ENCODE peak calls at places on chromosomes 2 and 18, in nine cellular contexts. Z, G, N, Y, O, R, L, H and D are unnamed samples.

GRCh38 chr2:88055049-88055435 is 541 bp downstream of the KRCC1 start:
- DNase-seq in Z (peak), G (peak), N (no peak), Y (no peak), O (peak), R (no peak), L (no peak), H (no peak), D (no peak)

GRCh38 chr2:216632952-216633615 is at the start of gene IGFBP2:
- DNase-seq in Z (peak), G (no peak), N (peak), Y (peak), O (no peak), R (no peak), L (no peak), H (no peak), D (no peak)

GRCh38 chr2:204673877-204674276 is 128.6 kb downstream of the PARD3B start:
- DNase-seq in Z (no peak), G (no peak), N (no peak), Y (no peak), O (no peak), R (peak), L (no peak), H (no peak), D (no peak)

GRCh38 chr2:109030870-109031480 is 42.0 kb upstream of the EDAR start:
- DNase-seq in Z (no peak), G (no peak), N (no peak), Y (no peak), O (no peak), R (no peak), L (no peak), H (no peak), D (no peak)

GRCh38 chr2:14567561-14567960 is 65.0 kb upstream of the LRATD1 start:
- DNase-seq in Z (no peak), G (no peak), N (no peak), Y (no peak), O (no peak), R (peak), L (no peak), H (no peak), D (no peak)

GRCh38 chr2:206260427-206261012 is 13.9 kb upstream of the ZDBF2 start:
- DNase-seq in Z (peak), G (peak), N (no peak), Y (no peak), O (no peak), R (peak), L (no peak), H (no peak), D (no peak)

GRCh38 chr18:31274915-31275314 is 43.0 kb upstream of the DSG1 start:
- DNase-seq in Z (peak), G (no peak), N (no peak), Y (peak), O (no peak), R (no peak), L (no peak), H (no peak), D (no peak)

GRCh38 chr2:28809927-28810326 is 707 bp upstream of the SPDYA start:
- DNase-seq in Z (no peak), G (no peak), N (no peak), Y (no peak), O (no peak), R (no peak), L (no peak), H (no peak), D (no peak)

GRCh38 chr2:204483497-204484164 is 61.6 kb upstream of the PARD3B start:
- DNase-seq in Z (peak), G (no peak), N (no peak), Y (no peak), O (no peak), R (no peak), L (no peak), H (no peak), D (no peak)

GRCh38 chr18:70368903-70369302 is 80.1 kb downstream of the SOCS6 start:
- DNase-seq in Z (no peak), G (no peak), N (no peak), Y (no peak), O (no peak), R (no peak), L (no peak), H (no peak), D (no peak)

GRCh38 chr2:99911711-99912110 is 230.7 kb downstream of the AFF3 start:
- DNase-seq in Z (no peak), G (no peak), N (no peak), Y (no peak), O (no peak), R (no peak), L (no peak), H (no peak), D (no peak)